ENCODE peak calls at places on chromosomes 6 and 20, in five cellular contexts. D, Q, C, T and G are unnamed samples. For H3K4me1, the result is how much of the 10 kb centered on the place peaks cover.

GRCh38 chr20:52105573-52106422 is 85.8 kb downstream of the ZFP64 start:
- DNase-seq in D (no peak), Q (peak), C (peak), T (no peak), G (no peak)

GRCh38 chr20:38843346-38843745 is 37.8 kb downstream of the PPP1R16B start:
- DNase-seq in D (no peak), Q (no peak), C (no peak), T (no peak), G (no peak)

GRCh38 chr6:52362443-52363221 is 681 bp downstream of the PAQR8 start:
- DNase-seq in D (peak), Q (peak), C (peak), T (peak), G (peak)

GRCh38 chr6:149454405-149454848 is 30.4 kb downstream of the ZC3H12D start:
- DNase-seq in D (peak), Q (no peak), C (peak), T (peak), G (peak)

GRCh38 chr6:105359419-105360366 is 43.2 kb downstream of the PREP start:
- DNase-seq in D (no peak), Q (peak), C (peak), T (no peak), G (no peak)

GRCh38 chr6:45462190-45463134 is 84.7 kb upstream of the SUPT3H start:
- DNase-seq in D (no peak), Q (no peak), C (no peak), T (no peak), G (no peak)

GRCh38 chr6:36590237-36590636 is 3.9 kb upstream of the SRSF3 start:
- DNase-seq in D (no peak), Q (no peak), C (peak), T (no peak), G (no peak)

GRCh38 chr6:3381233-3382065 is 75.4 kb downstream of the SLC22A23 start:
- DNase-seq in D (no peak), Q (peak), C (no peak), T (peak), G (no peak)

GRCh38 chr6:3825331-3825831 is 23.8 kb upstream of the FAM50B start:
- DNase-seq in D (peak), Q (no peak), C (peak), T (peak), G (no peak)

GRCh38 chr20:4375881-4376280 is 345.8 kb upstream of the PRND start:
- DNase-seq in D (no peak), Q (no peak), C (peak), T (no peak), G (no peak)

GRCh38 chr6:54010340-54011276 is 100.6 kb upstream of the MLIP start:
- DNase-seq in D (peak), Q (peak), C (no peak), T (no peak), G (no peak)

GRCh38 chr20:45036044-45036755 is 64.7 kb downstream of the KCNS1 start:
- DNase-seq in D (no peak), Q (no peak), C (peak), T (no peak), G (no peak)

GRCh38 chr20:1212607-1213396 is 9.5 kb downstream of the C20orf202 start:
- DNase-seq in D (peak), Q (peak), C (peak), T (peak), G (peak)

GRCh38 chr6:137904822-137905617 is 38.0 kb downstream of the TNFAIP3 start:
- DNase-seq in D (no peak), Q (no peak), C (peak), T (peak), G (peak)

DNA sequence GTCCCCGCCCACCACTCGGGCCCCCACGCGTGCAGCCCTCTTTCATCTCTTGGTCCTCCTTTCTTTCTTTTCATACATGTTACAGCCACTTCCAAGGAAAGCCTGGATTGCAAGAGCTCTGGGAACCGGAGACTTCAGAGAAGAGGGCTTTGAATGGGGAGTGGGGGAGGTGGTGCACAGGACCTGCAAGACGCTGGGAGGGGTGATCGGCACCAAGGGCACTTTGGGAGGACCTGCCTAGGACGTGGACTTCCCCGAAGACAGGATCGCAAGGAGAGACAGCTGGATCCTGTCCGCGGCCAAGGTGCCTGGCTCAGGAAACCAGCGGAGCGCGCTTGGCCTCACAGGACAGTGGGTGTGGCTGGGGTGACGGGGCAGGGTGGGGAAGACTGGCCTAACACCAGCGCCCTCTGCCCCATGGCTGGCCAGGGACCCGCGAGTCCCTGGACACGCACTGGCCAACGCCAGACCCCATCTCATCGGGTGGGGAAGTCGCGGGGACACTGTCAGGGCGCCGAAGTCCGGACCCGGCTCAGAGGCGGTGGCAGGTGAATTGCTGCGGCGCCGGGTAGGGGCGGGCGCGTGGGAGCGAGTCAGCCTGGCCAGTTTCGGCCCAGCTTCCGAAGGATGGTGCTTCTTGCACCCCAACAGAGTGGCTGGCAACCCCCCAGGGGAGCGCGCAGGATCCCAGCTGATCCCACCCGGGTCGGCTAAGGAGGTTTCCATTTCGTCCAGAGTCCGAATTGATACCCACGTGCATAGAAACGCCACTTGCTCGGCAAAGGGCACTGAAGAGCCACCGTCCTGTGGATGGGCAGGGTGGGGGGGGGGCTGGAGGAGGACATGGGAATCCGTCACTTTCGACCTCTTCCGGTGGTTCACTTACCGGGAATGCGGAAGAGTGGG is 714 bp upstream of the THBD start:
- DNase-seq in D (peak), Q (peak), C (peak), T (peak), G (peak)
- H3K4me3 ChIP-seq in D (peak), Q (peak), C (peak), T (no peak), G (peak)

DNA sequence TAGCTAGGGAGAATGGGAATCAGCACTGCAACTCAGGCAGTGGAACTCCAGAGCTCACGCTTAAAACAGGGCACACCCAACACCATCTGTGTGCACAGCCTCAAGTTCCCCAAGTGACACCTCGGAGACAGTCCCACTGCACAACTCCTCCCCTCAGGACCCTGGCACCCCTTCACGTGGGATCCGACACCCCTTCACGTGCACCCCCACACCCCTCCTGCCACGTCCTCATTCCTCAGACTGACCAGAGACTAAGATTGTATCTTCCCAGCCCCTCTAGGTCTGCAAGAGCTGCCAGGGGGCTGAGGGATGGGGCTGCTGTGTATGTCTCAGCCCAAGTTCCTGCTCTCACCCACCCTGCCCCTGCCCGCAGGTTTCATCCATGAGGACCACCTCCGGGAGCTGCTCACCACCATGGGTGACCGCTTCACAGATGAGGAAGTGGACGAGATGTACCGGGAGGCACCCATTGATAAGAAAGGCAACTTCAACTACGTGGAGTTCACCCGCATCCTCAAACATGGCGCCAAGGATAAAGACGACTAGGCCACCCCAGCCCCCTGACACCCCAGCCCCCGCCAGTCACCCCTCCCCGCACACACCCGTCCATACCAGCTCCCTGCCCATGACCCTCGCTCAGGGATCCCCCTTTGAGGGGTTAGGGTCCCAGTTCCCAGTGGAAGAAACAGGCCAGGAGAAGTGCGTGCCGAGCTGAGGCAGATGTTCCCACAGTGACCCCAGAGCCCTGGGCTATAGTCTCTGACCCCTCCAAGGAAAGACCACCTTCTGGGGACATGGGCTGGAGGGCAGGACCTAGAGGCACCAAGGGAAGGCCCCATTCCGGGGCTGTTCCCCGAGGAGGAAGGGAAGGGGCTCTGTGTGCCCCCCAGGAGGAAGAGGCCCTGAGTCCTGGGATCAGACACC is 7.6 kb downstream of the MYL9 start:
- DNase-seq in D (no peak), Q (no peak), C (no peak), T (no peak), G (peak)
- H3K4me1 ChIP-seq in D (under half), Q (under half), C (under half), T (under half), G (under half)

GRCh38 chr6:44149369-44150012 is 9.1 kb upstream of the CAPN11 start:
- DNase-seq in D (no peak), Q (no peak), C (no peak), T (no peak), G (no peak)
- H3K27ac ChIP-seq in D (no peak), Q (no peak), C (no peak), T (no peak), G (no peak)

DNA sequence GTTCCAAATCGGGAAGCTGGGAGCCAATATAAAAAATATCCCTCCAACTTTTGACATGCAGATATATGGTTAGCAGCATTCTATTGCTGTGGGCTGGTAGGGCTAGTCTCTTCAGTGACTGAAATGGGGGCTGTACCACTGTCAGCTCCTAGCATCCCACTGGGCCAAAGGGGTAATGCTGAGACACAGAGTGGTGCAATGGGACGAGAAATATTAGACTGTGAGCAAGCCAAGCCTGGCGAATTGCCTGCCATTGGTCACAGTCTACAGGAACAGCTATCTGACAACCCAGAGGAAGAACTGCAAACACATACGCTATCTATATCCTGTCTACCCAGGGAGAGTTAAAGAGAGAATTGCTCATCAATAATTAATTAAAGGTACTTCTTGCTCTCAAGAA is 3.5 kb downstream of the SLC35F1 start:
- DNase-seq in D (no peak), Q (no peak), C (no peak), T (no peak), G (no peak)
- H3K4me3 ChIP-seq in D (no peak), Q (no peak), C (no peak), T (no peak), G (no peak)

GRCh38 chr6:108591040-108591816 is 30.5 kb downstream of the FOXO3 start:
- DNase-seq in D (no peak), Q (no peak), C (no peak), T (no peak), G (no peak)
- H3K4me1 ChIP-seq in D (half or more), Q (under half), C (half or more), T (half or more), G (half or more)

GRCh38 chr6:117072134-117072533 is 193.2 kb upstream of the VGLL2 start:
- DNase-seq in D (no peak), Q (peak), C (no peak), T (peak), G (no peak)
- H3K27ac ChIP-seq in D (no peak), Q (no peak), C (no peak), T (no peak), G (no peak)

GRCh38 chr20:35700625-35701148 is 1.5 kb downstream of the ROMO1 start:
- DNase-seq in D (peak), Q (no peak), C (peak), T (no peak), G (no peak)

GRCh38 chr20:35699914-35700624 is 864 bp downstream of the ROMO1 start:
- DNase-seq in D (no peak), Q (no peak), C (peak), T (no peak), G (no peak)

GRCh38 chr20:35697696-35698297 is 1.4 kb downstream of the NFS1 start:
- DNase-seq in D (no peak), Q (no peak), C (no peak), T (no peak), G (no peak)

GRCh38 chr20:35699127-35699913 is at the start of the genes NFS1 and ROMO1:
- DNase-seq in D (peak), Q (peak), C (peak), T (peak), G (peak)

DNA sequence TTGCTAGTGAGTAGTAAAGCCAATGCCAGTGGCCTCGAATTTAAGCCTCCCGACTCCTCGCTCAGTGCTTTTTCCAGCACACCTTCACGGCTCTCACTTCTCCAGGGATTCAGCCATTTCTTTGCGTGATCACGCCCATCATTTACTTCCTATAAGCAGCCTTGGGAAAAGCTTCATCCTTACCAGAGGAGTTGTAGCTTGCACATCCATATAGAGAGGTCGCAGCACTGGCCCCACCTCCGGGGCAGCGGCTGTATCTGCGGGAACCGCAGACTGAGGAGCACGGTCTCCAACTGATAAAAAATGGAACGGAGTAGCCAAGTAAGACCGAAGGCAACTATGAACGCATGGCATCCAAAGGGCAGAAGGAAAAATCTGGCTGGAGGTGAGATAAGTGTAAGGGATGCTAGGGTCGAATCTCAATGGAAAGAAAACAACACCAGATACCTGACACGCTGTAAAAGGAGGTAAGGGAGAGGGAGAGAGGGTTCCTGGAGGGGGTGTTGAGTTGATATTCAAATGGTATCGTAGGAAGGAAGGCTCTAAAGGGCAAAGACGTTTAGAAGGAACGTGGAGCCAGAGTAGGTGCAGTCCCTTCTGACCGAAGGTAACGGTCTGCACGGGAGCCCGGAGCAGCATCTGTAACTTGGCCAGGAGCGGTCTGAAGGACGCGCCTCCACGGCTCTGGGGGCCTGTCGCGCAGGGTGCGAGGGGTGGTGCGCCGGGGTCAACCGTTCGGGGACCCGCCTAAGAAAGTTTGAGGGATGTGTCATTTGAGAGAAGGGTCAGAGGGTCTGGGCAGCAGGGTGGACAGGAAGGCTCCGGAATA is 640 bp downstream of the NFS1 start:
- DNase-seq in D (no peak), Q (peak), C (peak), T (no peak), G (peak)
- H3K4me3 ChIP-seq in D (peak), Q (peak), C (peak), T (peak), G (peak)

GRCh38 chr20:49692941-49693340 is 20.7 kb downstream of the B4GALT5 start:
- DNase-seq in D (no peak), Q (no peak), C (no peak), T (no peak), G (no peak)

GRCh38 chr20:49693435-49694171 is 20.1 kb downstream of the B4GALT5 start:
- DNase-seq in D (no peak), Q (no peak), C (no peak), T (no peak), G (no peak)

GRCh38 chr20:49696594-49696993 is 17.1 kb downstream of the B4GALT5 start:
- DNase-seq in D (no peak), Q (no peak), C (peak), T (no peak), G (no peak)

GRCh38 chr20:49695830-49696229 is 17.8 kb downstream of the B4GALT5 start:
- DNase-seq in D (no peak), Q (no peak), C (peak), T (no peak), G (no peak)

GRCh38 chr20:49694450-49695071 is 19.1 kb downstream of the B4GALT5 start:
- DNase-seq in D (no peak), Q (no peak), C (no peak), T (no peak), G (no peak)
- H3K4me1 ChIP-seq in D (under half), Q (under half), C (under half), T (half or more), G (half or more)